ENCODE peak calls at places on chromosomes 2 and 18, in seven cellular contexts. H is IMR-90; Q is MM.1S; U is CD4-positive, CD25-positive, alpha-beta regulatory T cell; G is CD8-positive, alpha-beta memory T cell; E is heart left ventricle; D is esophagus squamous epithelium. I is an unnamed sample. For H3K36me3, the result is how much of the 10 kb centered on the place peaks cover.

GRCh38 chr2:165239826-165240618 is 808 bp downstream of the SCN2A start:
- DNase-seq in H (no peak), Q (no peak), U (no peak), G (no peak), E (no peak), D (no peak), I (no peak)

GRCh38 chr2:241965931-241966412 is 96.4 kb downstream of the RTP5 start:
- DNase-seq in H (peak), Q (peak), U (peak), G (peak), E (no peak), D (no peak), I (no peak)

GRCh38 chr18:2906522-2907458 is 60.0 kb downstream of the EMILIN2 start:
- DNase-seq in H (no peak), Q (peak), U (peak), G (peak), E (peak), D (no peak), I (peak)

GRCh38 chr18:6279308-6279707 is 135.4 kb downstream of the L3MBTL4 start:
- DNase-seq in H (no peak), Q (no peak), U (no peak), G (no peak), E (no peak), D (no peak), I (no peak)

GRCh38 chr2:237923507-237924163 is 43.2 kb upstream of the UBE2F start:
- DNase-seq in H (peak), Q (peak), U (peak), G (peak), E (peak), D (no peak), I (peak)

GRCh38 chr2:9983413-9984216 is 32.1 kb downstream of the GRHL1 start:
- DNase-seq in H (peak), Q (no peak), U (no peak), G (no peak), E (no peak), D (no peak), I (no peak)

GRCh38 chr18:3008546-3008945 is 4.4 kb downstream of the LPIN2 start:
- DNase-seq in H (peak), Q (no peak), U (no peak), G (no peak), E (no peak), D (no peak), I (no peak)

GRCh38 chr18:3604626-3605408 is 154.8 kb downstream of the TGIF1 start:
- DNase-seq in H (peak), Q (peak), U (peak), G (no peak), E (no peak), D (no peak), I (no peak)

GRCh38 chr2:111071480-111072143 is 49.1 kb upstream of the BCL2L11 start:
- DNase-seq in H (peak), Q (no peak), U (no peak), G (no peak), E (no peak), D (no peak), I (no peak)

GRCh38 chr2:118539290-118539689 is 308.2 kb downstream of the EN1 start:
- DNase-seq in H (peak), Q (no peak), U (peak), G (no peak), E (no peak), D (no peak), I (no peak)

GRCh38 chr18:46883180-46883579 is 34.1 kb downstream of the PIAS2 start:
- DNase-seq in H (no peak), Q (no peak), U (no peak), G (no peak), E (no peak), D (no peak), I (no peak)

GRCh38 chr2:100021798-100022197 is 120.6 kb downstream of the AFF3 start:
- DNase-seq in H (no peak), Q (no peak), U (no peak), G (no peak), E (no peak), D (no peak), I (no peak)

GRCh38 chr2:94986392-94986963 is 39.0 kb upstream of the MAL start:
- DNase-seq in H (peak), Q (peak), U (peak), G (no peak), E (no peak), D (no peak), I (no peak)

GRCh38 chr2:145460151-145460550 is 940.2 kb upstream of the ZEB2 start:
- DNase-seq in H (peak), Q (no peak), U (no peak), G (no peak), E (no peak), D (no peak), I (no peak)

GRCh38 chr18:8439091-8439490 is 170.1 kb upstream of the RAB12 start:
- DNase-seq in H (no peak), Q (no peak), U (no peak), G (no peak), E (no peak), D (no peak), I (no peak)

GRCh38 chr2:54067851-54068375 is 47.5 kb upstream of the ACYP2 start:
- DNase-seq in H (peak), Q (no peak), U (no peak), G (no peak), E (no peak), D (no peak), I (no peak)

GRCh38 chr2:65846984-65847383 is 414.6 kb upstream of the SPRED2 start:
- DNase-seq in H (no peak), Q (no peak), U (no peak), G (no peak), E (no peak), D (no peak), I (no peak)

GRCh38 chr2:16546128-16546754 is 119.4 kb downstream of the CYRIA start:
- DNase-seq in H (peak), Q (peak), U (peak), G (no peak), E (no peak), D (no peak), I (no peak)

GRCh38 chr18:4869101-4869500 is 328.0 kb downstream of the AKAIN1 start:
- DNase-seq in H (no peak), Q (no peak), U (no peak), G (no peak), E (no peak), D (no peak), I (no peak)

GRCh38 chr18:3620146-3621119 is 170.5 kb downstream of the TGIF1 start:
- DNase-seq in H (no peak), Q (no peak), U (no peak), G (no peak), E (no peak), D (no peak), I (no peak)

GRCh38 chr2:11435036-11435435 is 30.9 kb downstream of the E2F6 start:
- DNase-seq in H (no peak), Q (no peak), U (no peak), G (no peak), E (no peak), D (no peak), I (no peak)

GRCh38 chr2:185608799-185609198 is 129.8 kb upstream of the FSIP2 start:
- DNase-seq in H (no peak), Q (peak), U (no peak), G (no peak), E (no peak), D (no peak), I (no peak)

GRCh38 chr2:31221549-31221948 is 4.2 kb upstream of the CAPN14 start:
- DNase-seq in H (no peak), Q (no peak), U (no peak), G (no peak), E (no peak), D (no peak), I (no peak)

GRCh38 chr2:86520153-86520552 is 43.1 kb downstream of the CHMP3 start:
- DNase-seq in H (no peak), Q (no peak), U (no peak), G (no peak), E (no peak), D (no peak), I (no peak)

GRCh38 chr2:164655750-164656149 is 34.5 kb upstream of the GRB14 start:
- DNase-seq in H (no peak), Q (peak), U (no peak), G (no peak), E (no peak), D (no peak), I (no peak)

GRCh38 chr2:42967959-42968674 is 175.7 kb upstream of the HAAO start:
- DNase-seq in H (peak), Q (no peak), U (no peak), G (no peak), E (peak), D (no peak), I (no peak)

GRCh38 chr2:65818873-65819451 is 386.6 kb upstream of the SPRED2 start:
- DNase-seq in H (no peak), Q (no peak), U (no peak), G (no peak), E (no peak), D (no peak), I (no peak)

GRCh38 chr2:41621578-41621977 is 426.2 kb upstream of the PKDCC start:
- DNase-seq in H (no peak), Q (no peak), U (no peak), G (no peak), E (no peak), D (no peak), I (no peak)

GRCh38 chr2:237927986-237928385 is 38.8 kb upstream of the UBE2F start:
- DNase-seq in H (no peak), Q (no peak), U (no peak), G (no peak), E (no peak), D (no peak), I (no peak)

GRCh38 chr2:99140860-99141109 is 722 bp upstream of the C2orf15 start:
- DNase-seq in H (no peak), Q (no peak), U (no peak), G (no peak), E (no peak), D (no peak), I (no peak)

GRCh38 chr2:111946294-111947114 is 48.1 kb downstream of the MERTK start:
- DNase-seq in H (peak), Q (peak), U (no peak), G (no peak), E (no peak), D (no peak), I (no peak)

GRCh38 chr2:63662028-63662804 is 73.5 kb downstream of the MDH1 start:
- DNase-seq in H (no peak), Q (no peak), U (no peak), G (no peak), E (no peak), D (no peak), I (no peak)

GRCh38 chr2:63665806-63666205 is 77.0 kb downstream of the MDH1 start:
- DNase-seq in H (peak), Q (no peak), U (no peak), G (no peak), E (no peak), D (no peak), I (no peak)

GRCh38 chr2:63661076-63661475 is 72.3 kb downstream of the MDH1 start:
- DNase-seq in H (peak), Q (no peak), U (no peak), G (no peak), E (no peak), D (no peak), I (no peak)

GRCh38 chr2:63665091-63665490 is 76.3 kb downstream of the MDH1 start:
- DNase-seq in H (no peak), Q (no peak), U (no peak), G (no peak), E (no peak), D (no peak), I (no peak)

DNA sequence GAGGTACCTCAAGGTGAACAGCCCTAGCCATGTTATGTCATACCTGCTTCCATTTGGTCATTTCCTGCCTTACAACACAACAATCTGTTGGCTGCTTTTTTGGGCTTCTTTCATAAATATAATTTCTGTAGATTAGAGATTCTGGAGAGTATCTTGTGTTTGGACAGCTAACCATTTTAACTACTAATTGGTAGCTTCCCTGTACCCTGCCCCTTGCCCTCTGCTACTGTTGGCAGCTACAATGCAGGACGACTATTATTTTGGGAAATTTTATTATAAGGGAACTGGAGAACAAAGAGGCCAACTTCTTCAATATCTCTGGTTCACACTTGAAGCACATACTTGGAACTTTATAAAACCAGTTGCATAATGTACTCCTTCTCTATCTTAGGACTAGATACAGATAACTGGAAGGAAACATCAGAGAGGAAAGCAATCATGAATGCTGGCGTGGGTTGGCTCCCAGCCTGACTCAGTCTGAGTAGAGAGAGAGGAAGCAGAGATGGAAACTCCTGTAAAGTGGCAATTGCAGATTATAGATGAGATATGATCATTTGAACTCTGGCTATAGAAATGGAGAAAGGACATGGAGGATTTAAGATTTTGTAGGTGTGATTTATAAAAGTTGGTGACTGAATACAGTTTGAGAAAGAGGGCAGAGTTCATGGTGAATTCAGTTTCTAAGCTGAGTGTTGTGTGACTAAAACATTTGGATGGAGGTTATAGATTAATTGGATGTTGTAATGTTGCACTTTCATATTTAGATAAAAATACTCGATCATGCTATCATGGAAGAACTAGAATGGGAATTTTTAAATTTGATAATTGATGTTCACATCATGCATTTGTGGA is 74.5 kb downstream of the MDH1 start:
- DNase-seq in H (peak), Q (no peak), U (no peak), G (no peak), E (no peak), D (no peak), I (no peak)
- H3K4me3 ChIP-seq in H (no peak), Q (no peak), U (no peak), G (no peak), E (no peak), D (no peak), I (no peak)

DNA sequence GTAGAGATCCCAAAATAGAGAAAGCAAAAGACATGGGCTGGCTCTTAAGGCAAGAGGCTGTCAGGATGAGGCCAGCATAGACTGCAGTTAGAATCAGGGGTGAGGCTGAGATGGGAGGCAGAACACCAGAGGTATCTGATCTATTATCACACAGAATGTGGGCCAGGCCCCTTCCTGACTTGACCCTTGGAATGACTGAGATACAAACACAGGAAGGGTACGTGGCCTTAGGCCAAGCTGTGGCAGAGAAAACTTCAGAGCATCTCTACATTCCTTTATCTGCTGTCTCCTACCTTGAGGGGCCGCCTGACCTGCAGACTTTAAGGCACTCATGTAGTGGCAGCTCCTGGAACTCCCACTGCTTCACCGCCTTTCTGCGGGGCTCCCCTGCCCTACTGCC is 28.4 kb downstream of the TMEM17 start:
- DNase-seq in H (no peak), Q (no peak), U (no peak), G (no peak), E (no peak), D (no peak), I (no peak)
- H3K27ac ChIP-seq in H (no peak), Q (no peak), U (no peak), G (no peak), E (peak), D (peak), I (no peak)

GRCh38 chr2:73451263-73451972 is 65.8 kb downstream of the ALMS1 start:
- DNase-seq in H (no peak), Q (peak), U (no peak), G (no peak), E (no peak), D (no peak), I (no peak)
- H3K36me3 ChIP-seq in H (under half), Q (under half), U (under half), G (under half), E (under half), D (under half), I (under half)

DNA sequence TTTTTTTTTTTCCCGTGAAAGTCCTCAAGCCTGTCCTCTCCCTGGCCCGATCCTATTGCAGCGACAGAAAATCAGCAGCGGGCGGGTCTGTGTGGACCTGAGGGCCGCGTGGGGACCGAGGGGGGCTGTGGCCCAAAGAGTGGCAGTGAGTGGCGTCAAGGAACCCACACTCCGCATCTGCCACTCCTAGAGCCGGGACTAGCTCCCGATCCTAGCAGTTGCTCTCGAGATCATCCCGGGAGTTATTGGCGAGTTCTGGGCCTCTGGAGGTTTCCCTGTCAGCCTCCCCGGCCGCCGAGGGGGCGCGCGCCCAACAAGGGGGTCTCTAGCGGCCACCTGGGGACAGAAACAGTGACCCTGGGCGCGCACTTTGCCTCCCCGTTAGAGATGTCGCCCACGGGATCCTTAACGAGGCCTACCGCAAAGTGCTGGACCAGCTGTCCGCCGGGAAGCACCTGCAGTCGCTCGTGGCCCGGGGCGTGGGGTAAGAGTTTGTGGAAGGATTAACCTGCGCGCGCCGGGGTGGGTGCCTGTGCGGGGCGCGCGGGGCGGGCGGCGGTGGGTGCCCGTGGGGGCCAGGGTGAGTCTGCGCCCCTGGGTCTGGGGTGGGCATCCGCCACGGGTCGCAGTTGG is 3.3 kb downstream of the ADCYAP1 start:
- DNase-seq in H (no peak), Q (no peak), U (no peak), G (no peak), E (peak), D (no peak), I (no peak)
- H3K4me3 ChIP-seq in H (peak), Q (no peak), U (peak), G (no peak), E (peak), D (peak), I (peak)

DNA sequence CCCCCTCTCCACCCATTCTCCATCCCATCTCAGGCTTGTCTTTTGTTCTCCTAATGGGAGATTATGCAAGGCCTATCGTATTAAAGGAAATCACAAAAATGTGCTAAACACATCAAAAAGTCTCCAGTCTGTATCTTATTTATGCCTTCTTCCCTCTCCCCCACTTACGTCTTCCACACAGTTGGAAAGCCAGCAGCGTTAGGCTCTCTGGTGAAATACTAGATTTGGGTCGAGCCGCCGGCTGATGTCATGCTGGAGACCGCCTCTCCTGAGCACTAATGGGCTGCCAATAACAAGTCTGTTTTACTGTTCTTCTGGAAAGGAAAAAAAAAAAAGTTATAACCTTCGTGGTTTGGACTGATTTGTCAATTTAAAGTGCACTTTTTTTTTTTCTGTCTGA is 182.7 kb upstream of the SIX2 start:
- DNase-seq in H (no peak), Q (no peak), U (no peak), G (no peak), E (peak), D (no peak), I (no peak)
- H3K27ac ChIP-seq in H (no peak), Q (no peak), U (no peak), G (no peak), E (no peak), D (no peak), I (no peak)

GRCh38 chr2:70280242-70280798 is 13.2 kb downstream of the SNRPG start:
- DNase-seq in H (no peak), Q (no peak), U (no peak), G (no peak), E (no peak), D (no peak), I (no peak)

GRCh38 chr2:70282439-70282838 is 11.1 kb downstream of the SNRPG start:
- DNase-seq in H (no peak), Q (no peak), U (no peak), G (no peak), E (no peak), D (no peak), I (no peak)

DNA sequence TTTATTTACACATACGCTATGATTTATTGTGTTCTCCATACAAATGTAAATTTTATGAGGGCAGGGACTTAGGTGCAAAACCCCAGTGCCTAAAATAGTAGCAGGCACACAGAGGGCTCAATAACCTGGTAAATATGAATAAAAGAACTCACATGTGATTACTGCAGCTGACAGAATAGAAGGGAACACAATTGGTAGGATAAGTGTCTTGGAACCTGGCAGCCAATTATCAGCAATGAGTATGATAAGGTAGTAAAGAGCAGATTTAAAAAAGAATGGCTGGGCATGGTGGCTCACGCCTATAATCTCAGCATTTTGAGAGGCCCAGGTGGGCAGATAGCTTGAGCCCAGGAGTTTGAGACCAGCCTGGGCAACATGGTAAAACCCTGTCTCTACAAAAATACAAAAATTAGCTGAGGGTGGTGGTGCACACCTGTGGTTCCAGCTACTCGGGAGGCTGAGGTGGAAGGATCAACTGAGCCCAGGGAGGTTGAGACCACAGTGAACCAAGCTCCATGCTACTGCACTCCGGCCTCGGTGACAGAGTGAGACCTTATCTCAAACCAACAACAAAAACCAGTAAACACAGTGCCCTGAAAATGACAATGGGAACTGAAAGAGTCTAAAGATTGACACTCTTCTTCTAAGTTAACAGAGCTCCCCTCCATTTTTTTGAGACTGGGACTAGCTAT is 9.9 kb downstream of the SNRPG start:
- DNase-seq in H (no peak), Q (no peak), U (no peak), G (no peak), E (no peak), D (no peak), I (no peak)
- H3K36me3 ChIP-seq in H (under half), Q (under half), U (half or more), G (under half), E (under half), D (under half), I (half or more)

GRCh38 chr2:50492452-50492851 is 539.5 kb downstream of the NRXN1 start:
- DNase-seq in H (peak), Q (peak), U (peak), G (no peak), E (no peak), D (no peak), I (no peak)
- H3K4me3 ChIP-seq in H (no peak), Q (peak), U (no peak), G (no peak), E (no peak), D (peak), I (no peak)

I was measured in effector memory CD4-positive, alpha-beta T cell.